ENCODE peak calls at places on chromosomes 6 and 20, in six cellular contexts. G is heart right ventricle; J is Panc1; I is GM23248; U is CD8-positive, alpha-beta T cell; F is mesenchymal stem cell. X is an unnamed sample.

GRCh38 chr20:63772781-63773520 is 33.4 kb downstream of the SLC2A4RG start:
- DNase-seq in G (peak; percentile 43), J (no peak), I (peak; percentile 26), U (no peak), F (no peak), X (no peak)

GRCh38 chr20:44745560-44746366 is at the start of gene KCNK15:
- DNase-seq in G (peak; percentile 32), J (no peak), I (peak; percentile 71), U (peak; percentile 21), F (peak; percentile 32), X (peak; percentile 50)

GRCh38 chr6:24864345-24864744 is 65.6 kb upstream of the ARMH2 start:
- DNase-seq in G (no peak), J (no peak), I (no peak), U (no peak), F (peak; percentile 17), X (no peak)

GRCh38 chr20:4158466-4159050 is 143.2 kb upstream of the RNF24 start:
- DNase-seq in G (no peak), J (no peak), I (peak; percentile 30), U (no peak), F (no peak), X (no peak)

GRCh38 chr6:130417951-130418350 is 52.1 kb downstream of the TMEM200A start:
- DNase-seq in G (no peak), J (no peak), I (peak; percentile 47), U (no peak), F (peak; percentile 43), X (no peak)

GRCh38 chr6:7883381-7883780 is 27.2 kb downstream of the TXNDC5 start:
- DNase-seq in G (no peak), J (no peak), I (no peak), U (no peak), F (no peak), X (no peak)

GRCh38 chr20:49207071-49207470 is 12.1 kb upstream of the DDX27 start:
- DNase-seq in G (no peak), J (no peak), I (no peak), U (no peak), F (no peak), X (no peak)

GRCh38 chr6:117547688-117548621 is 54.4 kb downstream of the GOPC start:
- DNase-seq in G (peak; percentile 71), J (no peak), I (no peak), U (peak; percentile 50), F (peak; percentile 69), X (peak; percentile 66)

GRCh38 chr20:3248993-3249347 is 10.0 kb upstream of the SLC4A11 start:
- DNase-seq in G (no peak), J (no peak), I (no peak), U (no peak), F (no peak), X (no peak)

GRCh38 chr6:51049983-51050877 is 231.6 kb downstream of the TFAP2B start:
- DNase-seq in G (no peak), J (no peak), I (no peak), U (no peak), F (no peak), X (no peak)

GRCh38 chr20:21607971-21608735 is 94.3 kb upstream of the NKX2-2 start:
- DNase-seq in G (no peak), J (no peak), I (no peak), U (no peak), F (no peak), X (peak; percentile 26)

GRCh38 chr6:134436281-134436815 is 118.4 kb upstream of the SGK1 start:
- DNase-seq in G (peak; percentile 48), J (peak; percentile 90), I (peak; percentile 98), U (peak; percentile 50), F (peak; percentile 98), X (no peak)

GRCh38 chr20:24870876-24871275 is 78.2 kb upstream of the CST7 start:
- DNase-seq in G (no peak), J (no peak), I (no peak), U (no peak), F (no peak), X (no peak)

GRCh38 chr6:49328051-49328450 is 135.0 kb downstream of the MMUT start:
- DNase-seq in G (no peak), J (no peak), I (no peak), U (no peak), F (peak; percentile 34), X (no peak)

GRCh38 chr6:30321692-30322388 is 4.9 kb upstream of the TRIM39 start:
- DNase-seq in G (no peak), J (no peak), I (peak; percentile 29), U (no peak), F (peak; percentile 54), X (no peak)

GRCh38 chr6:31654574-31655348 is 933 bp upstream of the APOM start:
- DNase-seq in G (no peak), J (no peak), I (no peak), U (no peak), F (no peak), X (no peak)
- H3K4me1 ChIP-seq in G (peaks cover 50% of the 10 kb centered on the region), J (peaks cover 34% of the 10 kb centered on the region), I (peaks cover 29% of the 10 kb centered on the region), U (peaks cover 48% of the 10 kb centered on the region), F (peaks cover 22% of the 10 kb centered on the region), X (peaks cover 51% of the 10 kb centered on the region)

GRCh38 chr6:121480099-121480713 is 44.8 kb downstream of the GJA1 start:
- DNase-seq in G (no peak), J (no peak), I (no peak), U (no peak), F (no peak), X (no peak)

GRCh38 chr6:121479486-121480098 is 44.1 kb downstream of the GJA1 start:
- DNase-seq in G (no peak), J (no peak), I (no peak), U (no peak), F (no peak), X (no peak)

GRCh38 chr6:121482751-121483150 is 47.3 kb downstream of the GJA1 start:
- DNase-seq in G (no peak), J (no peak), I (no peak), U (no peak), F (no peak), X (no peak)

GRCh38 chr6:121482004-121482693 is 46.7 kb downstream of the GJA1 start:
- DNase-seq in G (no peak), J (no peak), I (peak; percentile 81), U (no peak), F (peak; percentile 18), X (no peak)

DNA sequence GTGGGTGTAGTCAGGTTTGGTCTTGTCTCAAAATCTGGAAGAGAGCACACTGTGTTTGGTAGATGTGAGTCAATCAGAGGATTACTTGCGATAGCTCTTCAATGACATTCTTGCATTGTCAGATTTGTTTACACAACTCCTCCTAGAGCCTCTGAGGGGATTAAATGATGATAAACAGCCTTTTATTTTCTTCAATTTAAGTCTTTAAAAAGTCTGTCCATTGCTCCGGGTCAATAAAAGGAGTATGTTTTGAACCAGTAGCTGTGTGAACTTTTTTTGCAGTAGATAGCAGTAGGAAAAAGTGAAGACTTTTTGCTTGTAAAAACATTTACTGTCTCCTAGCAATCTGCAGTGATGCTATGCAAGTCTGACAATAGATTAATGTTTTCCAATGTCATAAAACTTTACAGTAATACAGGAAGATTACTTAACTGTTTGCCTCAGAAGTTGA is 49.9 kb downstream of the GJA1 start:
- DNase-seq in G (no peak), J (no peak), I (peak; percentile 29), U (no peak), F (peak; percentile 65), X (no peak)
- H3K27me3 ChIP-seq in G (no peaks in the 10 kb centered on the region), J (no peaks in the 10 kb centered on the region), I (no peaks in the 10 kb centered on the region), U (no peaks in the 10 kb centered on the region), F (no peaks in the 10 kb centered on the region), X (no peaks in the 10 kb centered on the region)

DNA sequence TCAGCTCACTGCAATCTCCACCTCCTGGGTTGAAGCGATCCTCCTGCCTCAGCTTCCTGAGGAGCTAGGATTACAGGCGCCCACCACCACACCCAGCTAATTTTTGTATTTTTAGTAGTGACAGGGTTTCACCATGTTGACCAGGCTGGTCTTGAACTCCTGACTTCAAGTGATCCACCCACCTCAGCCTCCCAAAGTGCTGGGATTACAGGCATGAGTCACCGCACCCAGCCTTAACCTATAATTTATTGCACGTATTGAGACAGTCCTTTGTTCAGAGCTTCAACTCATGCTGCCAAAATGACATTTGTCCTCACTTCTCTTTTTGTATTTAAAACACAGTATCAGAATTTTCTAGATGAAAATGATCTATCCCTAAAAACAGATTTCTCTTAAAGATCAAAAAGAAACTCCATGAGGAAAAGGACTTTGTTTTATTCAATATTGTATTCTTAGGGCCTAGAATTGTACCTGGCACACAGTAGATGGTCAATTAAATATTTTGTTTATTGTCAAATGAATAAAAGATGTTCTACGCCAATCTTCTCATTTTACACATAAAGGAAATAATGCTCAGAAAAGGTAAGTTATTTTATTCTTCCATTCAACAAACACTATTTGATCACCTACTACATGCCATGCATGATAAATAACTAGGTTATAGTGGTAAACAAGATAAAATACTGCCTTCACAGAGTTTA is 10.8 kb downstream of the SERAC1 start:
- DNase-seq in G (no peak), J (no peak), I (no peak), U (no peak), F (no peak), X (no peak)
- H3K4me1 ChIP-seq in G (no peaks in the 10 kb centered on the region), J (no peaks in the 10 kb centered on the region), I (peaks cover 28% of the 10 kb centered on the region), U (no peaks in the 10 kb centered on the region), F (peaks cover 4% of the 10 kb centered on the region), X (no peaks in the 10 kb centered on the region)

GRCh38 chr6:10417681-10418104 is 2.8 kb upstream of the TFAP2A start:
- DNase-seq in G (no peak), J (no peak), I (no peak), U (no peak), F (no peak), X (no peak)

GRCh38 chr6:10414766-10415592 is at the start of gene TFAP2A:
- DNase-seq in G (no peak), J (no peak), I (peak; percentile 74), U (no peak), F (peak; percentile 43), X (no peak)

GRCh38 chr6:10415593-10416480 is 963 bp upstream of the TFAP2A start:
- DNase-seq in G (no peak), J (no peak), I (no peak), U (no peak), F (no peak), X (no peak)

GRCh38 chr6:10416863-10417641 is 2.2 kb upstream of the TFAP2A start:
- DNase-seq in G (no peak), J (no peak), I (no peak), U (no peak), F (no peak), X (no peak)

DNA sequence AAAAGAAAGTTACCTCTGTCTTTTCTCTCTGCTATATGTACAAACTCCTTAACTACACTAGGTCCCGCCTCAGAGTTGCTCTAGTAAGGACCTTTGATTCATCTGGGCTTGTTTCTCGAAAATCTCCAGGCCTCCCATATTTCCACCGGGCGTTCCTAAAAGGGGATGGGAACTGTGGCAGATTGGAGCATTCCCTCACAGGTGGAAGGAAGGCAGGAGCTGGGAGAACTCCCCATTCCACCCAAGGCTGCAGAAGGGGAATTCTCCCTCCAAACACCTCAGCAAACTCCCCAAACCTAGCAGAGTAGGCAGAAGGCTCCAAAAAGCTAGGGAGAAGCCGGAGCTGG is 1.6 kb upstream of the TFAP2A start:
- DNase-seq in G (no peak), J (no peak), I (no peak), U (no peak), F (no peak), X (no peak)
- H3K27me3 ChIP-seq in G (peaks cover 100% of the 10 kb centered on the region), J (no peaks in the 10 kb centered on the region), I (peaks cover 49% of the 10 kb centered on the region), U (peaks cover 73% of the 10 kb centered on the region), F (peaks cover 93% of the 10 kb centered on the region), X (peaks cover 80% of the 10 kb centered on the region)

GRCh38 chr6:166679566-166679965 is 52.5 kb upstream of the RPS6KA2 start:
- DNase-seq in G (no peak), J (no peak), I (no peak), U (no peak), F (no peak), X (no peak)
- H3K4me1 ChIP-seq in G (peaks cover 3% of the 10 kb centered on the region), J (no peaks in the 10 kb centered on the region), I (no peaks in the 10 kb centered on the region), U (no peaks in the 10 kb centered on the region), F (peaks cover 6% of the 10 kb centered on the region), X (peaks cover 62% of the 10 kb centered on the region)

X was measured in body of pancreas.